ENCODE peak calls at places on chromosomes 16 and 17, in nine cellular contexts. One of them, this sample, is unnamed.

GRCh38 chr16:47392114-47392513 is 68.7 kb downstream of the ITFG1 start:
- DNase-seq in fibroblast of pulmonary artery: no peak
- DNase-seq in H1: no peak
- DNase-seq in SK-N-SH: no peak
- DNase-seq in mammary epithelial cell: peak; percentile 57
- DNase-seq in astrocyte of the spinal cord: peak; percentile 78
- DNase-seq in body of pancreas: no peak
- DNase-seq in fibroblast of the aortic adventitia: no peak
- DNase-seq in cardiac muscle cell: no peak
- DNase-seq in this sample: no peak

GRCh38 chr16:88599092-88599733 is 29.0 kb downstream of the ZC3H18 start:
- DNase-seq in SK-N-SH: no peak
- DNase-seq in H1: no peak
- DNase-seq in astrocyte of the spinal cord: peak; percentile 2
- DNase-seq in cardiac muscle cell: no peak
- DNase-seq in fibroblast of pulmonary artery: peak; percentile 20
- DNase-seq in mammary epithelial cell: no peak
- DNase-seq in body of pancreas: peak; percentile 51
- DNase-seq in fibroblast of the aortic adventitia: no peak
- DNase-seq in this sample: no peak

GRCh38 chr17:28384281-28385036 is 13.0 kb downstream of the SARM1 start:
- DNase-seq in fibroblast of the aortic adventitia: no peak
- DNase-seq in cardiac muscle cell: peak; percentile 48
- DNase-seq in astrocyte of the spinal cord: no peak
- DNase-seq in mammary epithelial cell: no peak
- DNase-seq in SK-N-SH: no peak
- DNase-seq in fibroblast of pulmonary artery: no peak
- DNase-seq in H1: peak; percentile 77
- DNase-seq in body of pancreas: peak; percentile 93
- DNase-seq in this sample: no peak

GRCh38 chr17:80270836-80271235 is 10.2 kb downstream of the RNF213 start:
- DNase-seq in SK-N-SH: peak; percentile 83
- DNase-seq in fibroblast of the aortic adventitia: peak; percentile 22
- DNase-seq in fibroblast of pulmonary artery: peak; percentile 30
- DNase-seq in mammary epithelial cell: no peak
- DNase-seq in cardiac muscle cell: peak; percentile 46
- DNase-seq in body of pancreas: peak; percentile 29
- DNase-seq in astrocyte of the spinal cord: no peak
- DNase-seq in H1: peak; percentile 90
- DNase-seq in this sample: no peak

GRCh38 chr17:68431661-68432071 is 25.6 kb downstream of the WIPI1 start:
- DNase-seq in fibroblast of the aortic adventitia: no peak
- DNase-seq in fibroblast of pulmonary artery: peak; percentile 50
- DNase-seq in body of pancreas: no peak
- DNase-seq in H1: peak; percentile 57
- DNase-seq in cardiac muscle cell: peak; percentile 44
- DNase-seq in SK-N-SH: peak; percentile 41
- DNase-seq in mammary epithelial cell: no peak
- DNase-seq in astrocyte of the spinal cord: peak; percentile 30
- DNase-seq in this sample: no peak

GRCh38 chr16:73750639-73751038 is 546.0 kb upstream of the PSMD7 start:
- DNase-seq in fibroblast of the aortic adventitia: no peak
- DNase-seq in mammary epithelial cell: no peak
- DNase-seq in body of pancreas: no peak
- DNase-seq in SK-N-SH: no peak
- DNase-seq in fibroblast of pulmonary artery: no peak
- DNase-seq in astrocyte of the spinal cord: no peak
- DNase-seq in cardiac muscle cell: no peak
- DNase-seq in H1: no peak
- DNase-seq in this sample: no peak

GRCh38 chr17:37064166-37064565 is 115.4 kb downstream of the AATF start:
- DNase-seq in SK-N-SH: peak; percentile 46
- DNase-seq in mammary epithelial cell: no peak
- DNase-seq in fibroblast of pulmonary artery: no peak
- DNase-seq in H1: no peak
- DNase-seq in cardiac muscle cell: no peak
- DNase-seq in fibroblast of the aortic adventitia: no peak
- DNase-seq in body of pancreas: no peak
- DNase-seq in astrocyte of the spinal cord: no peak
- DNase-seq in this sample: no peak

GRCh38 chr16:57797216-57797525 is 5.1 kb downstream of the KIFC3 start:
- DNase-seq in body of pancreas: no peak
- DNase-seq in mammary epithelial cell: no peak
- DNase-seq in fibroblast of the aortic adventitia: no peak
- DNase-seq in SK-N-SH: no peak
- DNase-seq in H1: no peak
- DNase-seq in cardiac muscle cell: no peak
- DNase-seq in fibroblast of pulmonary artery: no peak
- DNase-seq in astrocyte of the spinal cord: no peak
- DNase-seq in this sample: no peak

GRCh38 chr17:45313419-45313771 is 3.4 kb downstream of the MAP3K14 start:
- DNase-seq in fibroblast of pulmonary artery: no peak
- DNase-seq in SK-N-SH: no peak
- DNase-seq in cardiac muscle cell: no peak
- DNase-seq in body of pancreas: no peak
- DNase-seq in H1: no peak
- DNase-seq in fibroblast of the aortic adventitia: no peak
- DNase-seq in astrocyte of the spinal cord: no peak
- DNase-seq in mammary epithelial cell: no peak
- DNase-seq in this sample: no peak

GRCh38 chr17:45312477-45313418 is 4.1 kb downstream of the MAP3K14 start:
- DNase-seq in astrocyte of the spinal cord: no peak
- DNase-seq in H1: no peak
- DNase-seq in body of pancreas: no peak
- DNase-seq in mammary epithelial cell: no peak
- DNase-seq in cardiac muscle cell: no peak
- DNase-seq in SK-N-SH: no peak
- DNase-seq in fibroblast of the aortic adventitia: no peak
- DNase-seq in fibroblast of pulmonary artery: no peak
- DNase-seq in this sample: no peak

GRCh38 chr17:45314761-45315549 is 1.9 kb downstream of the MAP3K14 start:
- DNase-seq in astrocyte of the spinal cord: no peak
- DNase-seq in fibroblast of the aortic adventitia: no peak
- DNase-seq in SK-N-SH: no peak
- DNase-seq in cardiac muscle cell: no peak
- DNase-seq in body of pancreas: no peak
- DNase-seq in mammary epithelial cell: no peak
- DNase-seq in fibroblast of pulmonary artery: no peak
- DNase-seq in H1: no peak
- DNase-seq in this sample: no peak

GRCh38 chr17:45315583-45316270 is 1.1 kb downstream of the MAP3K14 start:
- DNase-seq in SK-N-SH: no peak
- DNase-seq in mammary epithelial cell: peak; percentile 52
- DNase-seq in body of pancreas: no peak
- DNase-seq in fibroblast of the aortic adventitia: no peak
- DNase-seq in cardiac muscle cell: no peak
- DNase-seq in H1: no peak
- DNase-seq in astrocyte of the spinal cord: no peak
- DNase-seq in fibroblast of pulmonary artery: no peak
- DNase-seq in this sample: no peak

DNA sequence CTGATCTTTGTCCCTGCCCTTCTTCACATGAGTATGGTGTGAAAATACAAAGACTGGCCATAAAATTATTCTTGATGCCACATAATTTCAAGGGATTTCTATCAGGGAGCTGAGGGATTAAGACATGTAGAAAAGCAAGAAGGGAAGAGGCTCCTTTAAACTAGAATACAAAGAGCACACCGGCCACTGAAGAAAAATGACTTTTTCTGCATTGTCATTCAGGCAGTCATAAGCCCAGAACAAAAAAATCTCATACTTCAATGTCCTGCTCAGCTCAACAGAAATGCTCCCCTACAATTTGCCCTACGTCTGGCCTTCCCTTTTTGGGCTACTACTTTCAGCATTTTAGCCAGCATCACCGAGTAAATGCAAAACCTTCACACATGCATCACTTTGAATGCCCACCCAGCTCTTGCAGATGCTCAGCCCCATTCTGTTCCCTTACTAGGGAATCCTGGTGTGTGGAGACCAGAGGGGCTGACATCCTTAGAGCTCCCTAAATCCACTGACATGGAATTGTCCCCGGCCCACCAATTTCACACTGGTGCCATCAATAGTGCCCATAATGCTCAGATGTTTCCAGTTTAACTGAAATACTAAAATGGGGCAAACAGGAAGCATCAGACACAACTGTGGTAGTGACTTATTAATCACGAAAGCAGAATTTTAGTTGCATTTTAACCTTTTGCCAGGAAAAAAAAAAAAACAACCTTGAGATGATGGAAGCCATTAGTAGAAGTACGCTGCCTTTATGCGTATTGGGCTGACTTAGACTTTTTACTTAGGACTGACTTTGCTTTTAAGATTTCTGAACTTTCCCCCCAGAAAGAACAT is 2.7 kb downstream of the MAP3K14 start:
- DNase-seq in cardiac muscle cell: no peak
- DNase-seq in fibroblast of pulmonary artery: no peak
- DNase-seq in body of pancreas: no peak
- DNase-seq in SK-N-SH: no peak
- DNase-seq in mammary epithelial cell: no peak
- DNase-seq in astrocyte of the spinal cord: no peak
- DNase-seq in fibroblast of the aortic adventitia: no peak
- DNase-seq in H1: no peak
- DNase-seq in this sample: no peak
- H3K4me3 ChIP-seq in cardiac muscle cell: no peak overlapping the region
- H3K4me3 ChIP-seq in fibroblast of pulmonary artery: peak overlapping the region; percentile 84
- H3K4me3 ChIP-seq in body of pancreas: no peak overlapping the region
- H3K4me3 ChIP-seq in SK-N-SH: peak overlapping the region; percentile 87
- H3K4me3 ChIP-seq in mammary epithelial cell: peak overlapping the region; percentile 78
- H3K4me3 ChIP-seq in astrocyte of the spinal cord: peak overlapping the region; percentile 98
- H3K4me3 ChIP-seq in fibroblast of the aortic adventitia: peak overlapping the region; percentile 91
- H3K4me3 ChIP-seq in H1: no peak overlapping the region
- H3K4me3 ChIP-seq in this sample: peak overlapping the region; percentile 86

GRCh38 chr16:590875-591200 is 972 bp downstream of the RAB40C start:
- DNase-seq in astrocyte of the spinal cord: no peak
- DNase-seq in fibroblast of the aortic adventitia: no peak
- DNase-seq in SK-N-SH: no peak
- DNase-seq in body of pancreas: no peak
- DNase-seq in fibroblast of pulmonary artery: no peak
- DNase-seq in mammary epithelial cell: no peak
- DNase-seq in cardiac muscle cell: no peak
- DNase-seq in H1: no peak
- DNase-seq in this sample: no peak

GRCh38 chr16:590165-590874 is 454 bp downstream of the RAB40C start:
- DNase-seq in fibroblast of pulmonary artery: peak; percentile 46
- DNase-seq in astrocyte of the spinal cord: peak; percentile 41
- DNase-seq in mammary epithelial cell: peak; percentile 45
- DNase-seq in body of pancreas: no peak
- DNase-seq in H1: no peak
- DNase-seq in fibroblast of the aortic adventitia: peak; percentile 35
- DNase-seq in cardiac muscle cell: peak; percentile 66
- DNase-seq in SK-N-SH: peak; percentile 67
- DNase-seq in this sample: no peak

GRCh38 chr16:588889-589657 is 793 bp upstream of the RAB40C start:
- DNase-seq in body of pancreas: peak; percentile 98
- DNase-seq in cardiac muscle cell: peak; percentile 95
- DNase-seq in H1: peak; percentile 100
- DNase-seq in mammary epithelial cell: peak; percentile 94
- DNase-seq in SK-N-SH: peak; percentile 93
- DNase-seq in astrocyte of the spinal cord: peak; percentile 97
- DNase-seq in fibroblast of pulmonary artery: peak; percentile 96
- DNase-seq in fibroblast of the aortic adventitia: peak; percentile 95
- DNase-seq in this sample: peak; percentile 77

GRCh38 chr16:588639-588888 is 1.3 kb upstream of the RAB40C start:
- DNase-seq in H1: peak; percentile 71
- DNase-seq in fibroblast of the aortic adventitia: peak; percentile 62
- DNase-seq in mammary epithelial cell: peak; percentile 54
- DNase-seq in SK-N-SH: peak; percentile 58
- DNase-seq in astrocyte of the spinal cord: peak; percentile 65
- DNase-seq in body of pancreas: peak; percentile 62
- DNase-seq in fibroblast of pulmonary artery: peak; percentile 69
- DNase-seq in cardiac muscle cell: peak; percentile 77
- DNase-seq in this sample: no peak

GRCh38 chr16:589658-590159 is at the start of gene RAB40C:
- DNase-seq in astrocyte of the spinal cord: peak; percentile 99
- DNase-seq in SK-N-SH: peak; percentile 99
- DNase-seq in fibroblast of pulmonary artery: peak; percentile 99
- DNase-seq in cardiac muscle cell: peak; percentile 99
- DNase-seq in body of pancreas: peak; percentile 99
- DNase-seq in mammary epithelial cell: peak; percentile 95
- DNase-seq in fibroblast of the aortic adventitia: peak; percentile 98
- DNase-seq in H1: peak; percentile 99
- DNase-seq in this sample: peak; percentile 81
- TF ChIP-seq CTCF in astrocyte of the spinal cord: no peak
- TF ChIP-seq CTCF in SK-N-SH: no peak
- TF ChIP-seq CTCF in fibroblast of pulmonary artery: no peak
- TF ChIP-seq CTCF in cardiac muscle cell: no peak
- TF ChIP-seq CTCF in body of pancreas: peak; percentile 35
- TF ChIP-seq CTCF in mammary epithelial cell: no peak
- TF ChIP-seq CTCF in fibroblast of the aortic adventitia: no peak
- TF ChIP-seq CTCF in H1: no peak
- TF ChIP-seq CTCF in this sample: peak; percentile 39

DNA sequence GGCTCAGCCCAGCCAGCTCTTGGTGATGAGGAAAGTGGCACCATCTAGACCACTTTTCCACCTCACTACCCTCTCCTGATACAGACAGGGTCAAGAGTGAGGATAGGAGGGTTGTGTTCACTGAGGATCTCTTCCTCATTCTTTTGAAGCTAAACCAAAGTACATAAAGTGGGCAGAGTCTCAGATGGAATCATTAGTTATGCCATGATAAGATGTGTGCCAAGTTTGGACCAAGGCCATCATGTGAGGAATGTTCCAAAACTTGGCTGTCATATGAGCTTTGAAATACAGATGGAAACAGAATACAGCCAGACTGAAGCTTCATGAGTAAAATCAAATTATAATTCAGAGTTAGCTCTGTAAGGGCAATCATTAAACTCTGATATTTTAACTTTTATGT is 37.2 kb downstream of the ACSM1 start:
- DNase-seq in mammary epithelial cell: no peak
- DNase-seq in H1: no peak
- DNase-seq in astrocyte of the spinal cord: no peak
- DNase-seq in SK-N-SH: no peak
- DNase-seq in fibroblast of pulmonary artery: no peak
- DNase-seq in body of pancreas: peak; percentile 33
- DNase-seq in cardiac muscle cell: no peak
- DNase-seq in fibroblast of the aortic adventitia: no peak
- DNase-seq in this sample: no peak
- H3K4me3 ChIP-seq in mammary epithelial cell: no peak overlapping the region
- H3K4me3 ChIP-seq in H1: no peak overlapping the region
- H3K4me3 ChIP-seq in astrocyte of the spinal cord: no peak overlapping the region
- H3K4me3 ChIP-seq in SK-N-SH: no peak overlapping the region
- H3K4me3 ChIP-seq in fibroblast of pulmonary artery: no peak overlapping the region
- H3K4me3 ChIP-seq in body of pancreas: no peak overlapping the region
- H3K4me3 ChIP-seq in cardiac muscle cell: no peak overlapping the region
- H3K4me3 ChIP-seq in fibroblast of the aortic adventitia: no peak overlapping the region
- H3K4me3 ChIP-seq in this sample: no peak overlapping the region

GRCh38 chr16:82671743-82672142 is 45.0 kb downstream of the CDH13 start:
- DNase-seq in H1: peak; percentile 50
- DNase-seq in astrocyte of the spinal cord: no peak
- DNase-seq in SK-N-SH: no peak
- DNase-seq in fibroblast of the aortic adventitia: no peak
- DNase-seq in mammary epithelial cell: no peak
- DNase-seq in body of pancreas: no peak
- DNase-seq in fibroblast of pulmonary artery: no peak
- DNase-seq in cardiac muscle cell: no peak
- DNase-seq in this sample: no peak

GRCh38 chr16:82665025-82665424 is 38.3 kb downstream of the CDH13 start:
- DNase-seq in H1: no peak
- DNase-seq in cardiac muscle cell: no peak
- DNase-seq in astrocyte of the spinal cord: no peak
- DNase-seq in body of pancreas: no peak
- DNase-seq in fibroblast of the aortic adventitia: no peak
- DNase-seq in mammary epithelial cell: no peak
- DNase-seq in fibroblast of pulmonary artery: no peak
- DNase-seq in SK-N-SH: no peak
- DNase-seq in this sample: no peak

GRCh38 chr16:82668094-82668493 is 41.3 kb downstream of the CDH13 start:
- DNase-seq in astrocyte of the spinal cord: no peak
- DNase-seq in fibroblast of the aortic adventitia: no peak
- DNase-seq in fibroblast of pulmonary artery: no peak
- DNase-seq in H1: no peak
- DNase-seq in SK-N-SH: no peak
- DNase-seq in mammary epithelial cell: no peak
- DNase-seq in cardiac muscle cell: no peak
- DNase-seq in body of pancreas: no peak
- DNase-seq in this sample: no peak

GRCh38 chr16:82664181-82664580 is 37.4 kb downstream of the CDH13 start:
- DNase-seq in H1: no peak
- DNase-seq in SK-N-SH: no peak
- DNase-seq in mammary epithelial cell: no peak
- DNase-seq in fibroblast of pulmonary artery: no peak
- DNase-seq in cardiac muscle cell: no peak
- DNase-seq in astrocyte of the spinal cord: no peak
- DNase-seq in fibroblast of the aortic adventitia: no peak
- DNase-seq in body of pancreas: no peak
- DNase-seq in this sample: no peak

DNA sequence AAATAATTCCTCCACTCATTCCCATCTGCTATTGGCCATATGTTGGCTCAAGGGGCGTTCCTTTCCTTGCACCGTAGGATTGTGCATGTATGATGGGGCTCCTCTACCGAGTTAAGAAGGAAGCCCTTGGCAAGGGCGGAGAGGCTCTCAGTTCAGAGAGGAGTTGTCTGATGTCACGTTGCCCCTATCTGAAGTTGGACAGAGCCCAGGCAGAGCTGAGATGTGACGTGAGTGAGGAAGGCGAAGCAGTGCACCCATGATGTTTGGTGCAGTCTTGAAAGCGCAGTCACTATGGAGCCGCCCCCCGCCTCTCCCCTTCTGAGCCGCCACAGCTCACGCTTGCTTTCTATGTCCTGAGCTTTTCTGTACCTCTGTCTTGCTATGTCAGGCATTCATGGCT is 40.7 kb downstream of the CDH13 start:
- DNase-seq in mammary epithelial cell: no peak
- DNase-seq in astrocyte of the spinal cord: no peak
- DNase-seq in SK-N-SH: no peak
- DNase-seq in body of pancreas: no peak
- DNase-seq in cardiac muscle cell: no peak
- DNase-seq in H1: no peak
- DNase-seq in fibroblast of pulmonary artery: no peak
- DNase-seq in fibroblast of the aortic adventitia: no peak
- DNase-seq in this sample: no peak
- TF ChIP-seq CTCF in mammary epithelial cell: no peak
- TF ChIP-seq CTCF in astrocyte of the spinal cord: no peak
- TF ChIP-seq CTCF in SK-N-SH: no peak
- TF ChIP-seq CTCF in body of pancreas: no peak
- TF ChIP-seq CTCF in cardiac muscle cell: no peak
- TF ChIP-seq CTCF in H1: no peak
- TF ChIP-seq CTCF in fibroblast of pulmonary artery: no peak
- TF ChIP-seq CTCF in fibroblast of the aortic adventitia: no peak
- TF ChIP-seq CTCF in this sample: no peak